ENCODE peak calls at places on chromosome 4, in five cellular contexts. B, L, A, C and Q are unnamed samples.
A peak's percentile ranks its signal among the peaks of the same experiment; 100 is the strongest.

GRCh38 chr4:16448240-16448639 is 222.0 kb upstream of the TAPT1 start:
- DNase-seq in B (no peak), L (no peak), A (no peak), C (no peak), Q (no peak)

GRCh38 chr4:38753021-38753806 is 29.6 kb downstream of the TLR10 start:
- DNase-seq in B (no peak), L (peak; percentile 97), A (no peak), C (peak; percentile 78), Q (peak; percentile 95)

GRCh38 chr4:54550415-54551171 is 107.2 kb upstream of the KIT start:
- DNase-seq in B (no peak), L (peak; percentile 42), A (no peak), C (no peak), Q (peak; percentile 67)

GRCh38 chr4:2930821-2931764 is 32.1 kb downstream of the NOP14 start:
- DNase-seq in B (no peak), L (no peak), A (no peak), C (peak; percentile 21), Q (no peak)

GRCh38 chr4:10490996-10491395 is 33.8 kb upstream of the ZNF518B start:
- DNase-seq in B (no peak), L (no peak), A (no peak), C (no peak), Q (no peak)

GRCh38 chr4:85761803-85762202 is 286.9 kb downstream of the ARHGAP24 start:
- DNase-seq in B (no peak), L (peak; percentile 45), A (no peak), C (no peak), Q (peak; percentile 94)

GRCh38 chr4:26032572-26033320 is 118.7 kb downstream of the SMIM20 start:
- DNase-seq in B (no peak), L (peak; percentile 96), A (no peak), C (no peak), Q (peak; percentile 70)

GRCh38 chr4:105036991-105037390 is 109.7 kb upstream of the TET2 start:
- DNase-seq in B (no peak), L (no peak), A (no peak), C (no peak), Q (no peak)

GRCh38 chr4:111228396-111228795 is 605.5 kb upstream of the PITX2 start:
- DNase-seq in B (no peak), L (peak; percentile 24), A (no peak), C (no peak), Q (peak; percentile 27)

GRCh38 chr4:56506110-56506705 is 617 bp downstream of the ARL9 start:
- DNase-seq in B (no peak), L (no peak), A (no peak), C (no peak), Q (peak; percentile 21)

GRCh38 chr4:126977306-126977705 is 655.5 kb upstream of the INTU start:
- DNase-seq in B (no peak), L (no peak), A (no peak), C (peak; percentile 20), Q (peak; percentile 21)

GRCh38 chr4:15416357-15417327 is 11.2 kb upstream of the C1QTNF7 start:
- DNase-seq in B (no peak), L (no peak), A (no peak), C (no peak), Q (no peak)

GRCh38 chr4:84481879-84482245 is 17.2 kb downstream of the NKX6-1 start:
- DNase-seq in B (no peak), L (no peak), A (no peak), C (no peak), Q (no peak)

GRCh38 chr4:24477919-24478318 is 106.4 kb downstream of the DHX15 start:
- DNase-seq in B (no peak), L (peak; percentile 73), A (no peak), C (peak; percentile 51), Q (peak; percentile 49)

GRCh38 chr4:186957952-186958555 is 234.4 kb upstream of the FAT1 start:
- DNase-seq in B (no peak), L (no peak), A (no peak), C (no peak), Q (no peak)

GRCh38 chr4:107131295-107131694 is 95.2 kb upstream of the DKK2 start:
- DNase-seq in B (no peak), L (peak; percentile 20), A (no peak), C (no peak), Q (no peak)

GRCh38 chr4:156596026-156596425 is 375.6 kb downstream of the PDGFC start:
- DNase-seq in B (no peak), L (no peak), A (no peak), C (no peak), Q (no peak)

GRCh38 chr4:100146756-100147155 is 43.5 kb downstream of the DDIT4L start:
- DNase-seq in B (no peak), L (no peak), A (no peak), C (no peak), Q (peak; percentile 23)

GRCh38 chr4:150315175-150315574 is 236.9 kb downstream of the DCLK2 start:
- DNase-seq in B (no peak), L (no peak), A (no peak), C (no peak), Q (no peak)

GRCh38 chr4:14809203-14809602 is 193.1 kb upstream of the CPEB2 start:
- DNase-seq in B (no peak), L (no peak), A (no peak), C (no peak), Q (no peak)

GRCh38 chr4:69656653-69657158 is 3.7 kb upstream of the UGT2A1 start:
- DNase-seq in B (no peak), L (no peak), A (no peak), C (no peak), Q (no peak)